ENCODE peak calls at places on chromosomes 2 and 18, in nine cellular contexts. R is amygdala; C is HFF-Myc; N is activated effector memory CD4-positive, alpha-beta T cell treated with Interleukin-2 at 50 U/mL for 16 hours; L is GM19239; Z is kidney; G is putamen; Y is EL; J is AG04450. I is an unnamed sample.

GRCh38 chr2:190682168-190682567 is 33.3 kb downstream of the NAB1 start:
- DNase-seq in N (no peak), C (no peak), G (no peak), Y (peak; percentile 73), L (no peak), Z (no peak), J (no peak), R (no peak), I (no peak)

GRCh38 chr2:164625378-164625971 is 4.2 kb upstream of the GRB14 start:
- DNase-seq in Y (peak; percentile 69), Z (no peak), G (no peak), R (no peak), L (no peak), N (no peak), C (no peak), J (no peak), I (no peak)

GRCh38 chr2:161400076-161400475 is 16.0 kb upstream of the TBR1 start:
- DNase-seq in L (no peak), Y (peak; percentile 47), R (no peak), J (no peak), C (no peak), G (no peak), Z (no peak), N (no peak), I (no peak)

GRCh38 chr2:59195851-59196250 is 954.7 kb upstream of the FANCL start:
- DNase-seq in Z (no peak), G (no peak), Y (no peak), J (no peak), L (no peak), C (no peak), R (no peak), N (no peak), I (no peak)

GRCh38 chr2:158099716-158100115 is 2.0 kb upstream of the UPP2 start:
- DNase-seq in J (no peak), N (no peak), Z (peak; percentile 76), C (no peak), L (no peak), Y (peak; percentile 43), R (no peak), G (no peak), I (no peak)

GRCh38 chr18:58788971-58789797 is 75.5 kb upstream of the ZNF532 start:
- DNase-seq in R (peak; percentile 61), Z (peak; percentile 93), J (no peak), N (no peak), Y (peak; percentile 53), C (peak; percentile 42), L (no peak), G (peak; percentile 77), I (no peak)

GRCh38 chr2:238684362-238685326 is 163.2 kb upstream of the TWIST2 start:
- DNase-seq in N (no peak), Y (peak; percentile 95), G (no peak), L (no peak), J (peak; percentile 94), C (peak; percentile 99), R (no peak), Z (peak; percentile 34), I (no peak)

GRCh38 chr2:176424756-176425155 is 155.5 kb downstream of the MTX2 start:
- DNase-seq in L (no peak), Y (no peak), J (no peak), N (no peak), C (no peak), G (no peak), Z (no peak), R (no peak), I (no peak)

GRCh38 chr2:159035790-159036411 is 67.5 kb downstream of the TANC1 start:
- DNase-seq in Z (no peak), N (no peak), J (no peak), R (no peak), C (no peak), G (no peak), L (no peak), Y (peak; percentile 43), I (peak; percentile 70)

GRCh38 chr2:170821631-170822291 is 5.1 kb downstream of the GAD1 start:
- DNase-seq in Z (no peak), N (no peak), L (no peak), G (no peak), R (no peak), J (no peak), Y (no peak), C (no peak), I (no peak)

GRCh38 chr2:118667964-118668363 is 179.5 kb downstream of the EN1 start:
- DNase-seq in J (no peak), R (no peak), L (no peak), Z (no peak), C (no peak), G (no peak), Y (peak; percentile 68), N (no peak), I (no peak)

GRCh38 chr2:218980800-218981389 is 4.1 kb downstream of the FEV start:
- DNase-seq in G (no peak), R (no peak), L (no peak), Y (no peak), Z (peak; percentile 47), C (no peak), N (no peak), J (no peak), I (no peak)

GRCh38 chr2:161796192-161796591 is 172.0 kb downstream of the SLC4A10 start:
- DNase-seq in Z (no peak), N (no peak), Y (peak; percentile 41), J (no peak), L (no peak), C (no peak), R (peak; percentile 8), G (no peak), I (no peak)

I was measured in transverse colon.